ENCODE peak calls at places on chromosomes 11 and 22, in nine cellular contexts. One of them, this sample, is unnamed.

GRCh38 chr11:88345408-88345807 is 7.9 kb upstream of the CTSC start:
- DNase-seq in psoas muscle: no peak
- DNase-seq in stimulated activated CD4-positive, alpha-beta T cell treated with anti-CD3 and anti-CD28 coated beads, Interleukin-4, amount 100 ng/mL, for 48 hours: no peak
- DNase-seq in activated CD4-positive, alpha-beta T cell treated with anti-CD3 and anti-CD28 coated beads for 4 hours: no peak
- DNase-seq in activated T-helper 1 cell treated with anti-CD3 and anti-CD28 coated beads, Interleukin-2, amount 50 U/mL, for 16 hours: no peak
- DNase-seq in hepatic stellate cell: peak; percentile 28
- DNase-seq in HS-27A: peak; percentile 59
- DNase-seq in nephron progenitor cell: no peak
- DNase-seq in CD4-positive, alpha-beta T cell: no peak
- DNase-seq in this sample: peak; percentile 34

GRCh38 chr11:117282956-117283355 is 8.2 kb upstream of the BACE1-AS start:
- DNase-seq in hepatic stellate cell: no peak
- DNase-seq in activated CD4-positive, alpha-beta T cell treated with anti-CD3 and anti-CD28 coated beads for 4 hours: no peak
- DNase-seq in CD4-positive, alpha-beta T cell: no peak
- DNase-seq in stimulated activated CD4-positive, alpha-beta T cell treated with anti-CD3 and anti-CD28 coated beads, Interleukin-4, amount 100 ng/mL, for 48 hours: no peak
- DNase-seq in nephron progenitor cell: no peak
- DNase-seq in HS-27A: no peak
- DNase-seq in activated T-helper 1 cell treated with anti-CD3 and anti-CD28 coated beads, Interleukin-2, amount 50 U/mL, for 16 hours: no peak
- DNase-seq in psoas muscle: no peak
- DNase-seq in this sample: no peak

GRCh38 chr22:43168416-43169309 is 17.3 kb downstream of the TSPO start:
- DNase-seq in activated CD4-positive, alpha-beta T cell treated with anti-CD3 and anti-CD28 coated beads for 4 hours: no peak
- DNase-seq in nephron progenitor cell: no peak
- DNase-seq in HS-27A: no peak
- DNase-seq in hepatic stellate cell: peak; percentile 55
- DNase-seq in activated T-helper 1 cell treated with anti-CD3 and anti-CD28 coated beads, Interleukin-2, amount 50 U/mL, for 16 hours: no peak
- DNase-seq in psoas muscle: no peak
- DNase-seq in stimulated activated CD4-positive, alpha-beta T cell treated with anti-CD3 and anti-CD28 coated beads, Interleukin-4, amount 100 ng/mL, for 48 hours: no peak
- DNase-seq in CD4-positive, alpha-beta T cell: no peak
- DNase-seq in this sample: no peak

GRCh38 chr22:28229566-28230483 is 310.8 kb upstream of the PITPNB start:
- DNase-seq in nephron progenitor cell: no peak
- DNase-seq in hepatic stellate cell: peak; percentile 27
- DNase-seq in activated CD4-positive, alpha-beta T cell treated with anti-CD3 and anti-CD28 coated beads for 4 hours: no peak
- DNase-seq in psoas muscle: no peak
- DNase-seq in CD4-positive, alpha-beta T cell: no peak
- DNase-seq in stimulated activated CD4-positive, alpha-beta T cell treated with anti-CD3 and anti-CD28 coated beads, Interleukin-4, amount 100 ng/mL, for 48 hours: no peak
- DNase-seq in activated T-helper 1 cell treated with anti-CD3 and anti-CD28 coated beads, Interleukin-2, amount 50 U/mL, for 16 hours: no peak
- DNase-seq in HS-27A: peak; percentile 36
- DNase-seq in this sample: no peak

GRCh38 chr22:20056696-20057386 is 23.2 kb upstream of the DGCR8 start:
- DNase-seq in stimulated activated CD4-positive, alpha-beta T cell treated with anti-CD3 and anti-CD28 coated beads, Interleukin-4, amount 100 ng/mL, for 48 hours: no peak
- DNase-seq in hepatic stellate cell: no peak
- DNase-seq in nephron progenitor cell: no peak
- DNase-seq in activated CD4-positive, alpha-beta T cell treated with anti-CD3 and anti-CD28 coated beads for 4 hours: no peak
- DNase-seq in psoas muscle: no peak
- DNase-seq in HS-27A: no peak
- DNase-seq in CD4-positive, alpha-beta T cell: no peak
- DNase-seq in activated T-helper 1 cell treated with anti-CD3 and anti-CD28 coated beads, Interleukin-2, amount 50 U/mL, for 16 hours: no peak
- DNase-seq in this sample: no peak

GRCh38 chr11:45881708-45882368 is 3.6 kb upstream of the MAPK8IP1 start:
- DNase-seq in psoas muscle: no peak
- DNase-seq in activated CD4-positive, alpha-beta T cell treated with anti-CD3 and anti-CD28 coated beads for 4 hours: no peak
- DNase-seq in CD4-positive, alpha-beta T cell: no peak
- DNase-seq in hepatic stellate cell: no peak
- DNase-seq in nephron progenitor cell: no peak
- DNase-seq in HS-27A: no peak
- DNase-seq in activated T-helper 1 cell treated with anti-CD3 and anti-CD28 coated beads, Interleukin-2, amount 50 U/mL, for 16 hours: no peak
- DNase-seq in stimulated activated CD4-positive, alpha-beta T cell treated with anti-CD3 and anti-CD28 coated beads, Interleukin-4, amount 100 ng/mL, for 48 hours: no peak
- DNase-seq in this sample: no peak

GRCh38 chr11:7579226-7579825 is 65.5 kb downstream of the PPFIBP2 start:
- DNase-seq in activated T-helper 1 cell treated with anti-CD3 and anti-CD28 coated beads, Interleukin-2, amount 50 U/mL, for 16 hours: no peak
- DNase-seq in HS-27A: no peak
- DNase-seq in nephron progenitor cell: no peak
- DNase-seq in stimulated activated CD4-positive, alpha-beta T cell treated with anti-CD3 and anti-CD28 coated beads, Interleukin-4, amount 100 ng/mL, for 48 hours: no peak
- DNase-seq in hepatic stellate cell: no peak
- DNase-seq in activated CD4-positive, alpha-beta T cell treated with anti-CD3 and anti-CD28 coated beads for 4 hours: no peak
- DNase-seq in psoas muscle: no peak
- DNase-seq in CD4-positive, alpha-beta T cell: no peak
- DNase-seq in this sample: no peak

GRCh38 chr22:24995649-24996180 is 43.2 kb downstream of the KIAA1671 start:
- DNase-seq in stimulated activated CD4-positive, alpha-beta T cell treated with anti-CD3 and anti-CD28 coated beads, Interleukin-4, amount 100 ng/mL, for 48 hours: no peak
- DNase-seq in HS-27A: no peak
- DNase-seq in hepatic stellate cell: no peak
- DNase-seq in nephron progenitor cell: no peak
- DNase-seq in psoas muscle: no peak
- DNase-seq in activated T-helper 1 cell treated with anti-CD3 and anti-CD28 coated beads, Interleukin-2, amount 50 U/mL, for 16 hours: no peak
- DNase-seq in CD4-positive, alpha-beta T cell: no peak
- DNase-seq in activated CD4-positive, alpha-beta T cell treated with anti-CD3 and anti-CD28 coated beads for 4 hours: no peak
- DNase-seq in this sample: no peak

GRCh38 chr11:61777234-61778090 is 14.9 kb downstream of the TMEM258 start:
- DNase-seq in nephron progenitor cell: peak; percentile 52
- DNase-seq in hepatic stellate cell: no peak
- DNase-seq in CD4-positive, alpha-beta T cell: peak; percentile 74
- DNase-seq in activated CD4-positive, alpha-beta T cell treated with anti-CD3 and anti-CD28 coated beads for 4 hours: peak; percentile 54
- DNase-seq in HS-27A: no peak
- DNase-seq in psoas muscle: peak; percentile 79
- DNase-seq in activated T-helper 1 cell treated with anti-CD3 and anti-CD28 coated beads, Interleukin-2, amount 50 U/mL, for 16 hours: peak; percentile 44
- DNase-seq in stimulated activated CD4-positive, alpha-beta T cell treated with anti-CD3 and anti-CD28 coated beads, Interleukin-4, amount 100 ng/mL, for 48 hours: peak; percentile 54
- DNase-seq in this sample: peak; percentile 71

GRCh38 chr22:26446808-26447515 is 17.9 kb downstream of the ASPHD2 start:
- DNase-seq in CD4-positive, alpha-beta T cell: no peak
- DNase-seq in activated CD4-positive, alpha-beta T cell treated with anti-CD3 and anti-CD28 coated beads for 4 hours: no peak
- DNase-seq in psoas muscle: no peak
- DNase-seq in stimulated activated CD4-positive, alpha-beta T cell treated with anti-CD3 and anti-CD28 coated beads, Interleukin-4, amount 100 ng/mL, for 48 hours: no peak
- DNase-seq in HS-27A: no peak
- DNase-seq in nephron progenitor cell: no peak
- DNase-seq in hepatic stellate cell: no peak
- DNase-seq in activated T-helper 1 cell treated with anti-CD3 and anti-CD28 coated beads, Interleukin-2, amount 50 U/mL, for 16 hours: no peak
- DNase-seq in this sample: no peak

GRCh38 chr22:44335903-44336803 is 23.4 kb upstream of the SHISAL1 start:
- DNase-seq in CD4-positive, alpha-beta T cell: no peak
- DNase-seq in hepatic stellate cell: no peak
- DNase-seq in HS-27A: no peak
- DNase-seq in nephron progenitor cell: no peak
- DNase-seq in activated T-helper 1 cell treated with anti-CD3 and anti-CD28 coated beads, Interleukin-2, amount 50 U/mL, for 16 hours: no peak
- DNase-seq in stimulated activated CD4-positive, alpha-beta T cell treated with anti-CD3 and anti-CD28 coated beads, Interleukin-4, amount 100 ng/mL, for 48 hours: no peak
- DNase-seq in psoas muscle: no peak
- DNase-seq in activated CD4-positive, alpha-beta T cell treated with anti-CD3 and anti-CD28 coated beads for 4 hours: no peak
- DNase-seq in this sample: no peak

GRCh38 chr22:27668828-27669797 is 132.4 kb downstream of the MN1 start:
- DNase-seq in nephron progenitor cell: no peak
- DNase-seq in hepatic stellate cell: peak; percentile 81
- DNase-seq in activated CD4-positive, alpha-beta T cell treated with anti-CD3 and anti-CD28 coated beads for 4 hours: no peak
- DNase-seq in HS-27A: peak; percentile 79
- DNase-seq in CD4-positive, alpha-beta T cell: no peak
- DNase-seq in stimulated activated CD4-positive, alpha-beta T cell treated with anti-CD3 and anti-CD28 coated beads, Interleukin-4, amount 100 ng/mL, for 48 hours: no peak
- DNase-seq in activated T-helper 1 cell treated with anti-CD3 and anti-CD28 coated beads, Interleukin-2, amount 50 U/mL, for 16 hours: no peak
- DNase-seq in psoas muscle: peak; percentile 96
- DNase-seq in this sample: no peak

GRCh38 chr11:64877390-64878222 is 815 bp downstream of the EHD1 start:
- DNase-seq in activated T-helper 1 cell treated with anti-CD3 and anti-CD28 coated beads, Interleukin-2, amount 50 U/mL, for 16 hours: no peak
- DNase-seq in HS-27A: no peak
- DNase-seq in hepatic stellate cell: no peak
- DNase-seq in CD4-positive, alpha-beta T cell: no peak
- DNase-seq in stimulated activated CD4-positive, alpha-beta T cell treated with anti-CD3 and anti-CD28 coated beads, Interleukin-4, amount 100 ng/mL, for 48 hours: no peak
- DNase-seq in nephron progenitor cell: no peak
- DNase-seq in psoas muscle: no peak
- DNase-seq in activated CD4-positive, alpha-beta T cell treated with anti-CD3 and anti-CD28 coated beads for 4 hours: peak; percentile 45
- DNase-seq in this sample: no peak

GRCh38 chr22:29225422-29226090 is 19.9 kb downstream of the EMID1 start:
- DNase-seq in psoas muscle: peak; percentile 85
- DNase-seq in activated CD4-positive, alpha-beta T cell treated with anti-CD3 and anti-CD28 coated beads for 4 hours: no peak
- DNase-seq in hepatic stellate cell: no peak
- DNase-seq in nephron progenitor cell: no peak
- DNase-seq in activated T-helper 1 cell treated with anti-CD3 and anti-CD28 coated beads, Interleukin-2, amount 50 U/mL, for 16 hours: no peak
- DNase-seq in stimulated activated CD4-positive, alpha-beta T cell treated with anti-CD3 and anti-CD28 coated beads, Interleukin-4, amount 100 ng/mL, for 48 hours: no peak
- DNase-seq in CD4-positive, alpha-beta T cell: no peak
- DNase-seq in HS-27A: no peak
- DNase-seq in this sample: no peak

GRCh38 chr11:74676596-74676995 is 54.6 kb downstream of the CHRDL2 start:
- DNase-seq in activated T-helper 1 cell treated with anti-CD3 and anti-CD28 coated beads, Interleukin-2, amount 50 U/mL, for 16 hours: no peak
- DNase-seq in CD4-positive, alpha-beta T cell: no peak
- DNase-seq in HS-27A: no peak
- DNase-seq in activated CD4-positive, alpha-beta T cell treated with anti-CD3 and anti-CD28 coated beads for 4 hours: no peak
- DNase-seq in stimulated activated CD4-positive, alpha-beta T cell treated with anti-CD3 and anti-CD28 coated beads, Interleukin-4, amount 100 ng/mL, for 48 hours: no peak
- DNase-seq in hepatic stellate cell: no peak
- DNase-seq in nephron progenitor cell: no peak
- DNase-seq in psoas muscle: no peak
- DNase-seq in this sample: no peak

GRCh38 chr11:128692750-128693578 is 908 bp upstream of the FLI1 start:
- DNase-seq in hepatic stellate cell: peak; percentile 68
- DNase-seq in activated CD4-positive, alpha-beta T cell treated with anti-CD3 and anti-CD28 coated beads for 4 hours: peak; percentile 38
- DNase-seq in stimulated activated CD4-positive, alpha-beta T cell treated with anti-CD3 and anti-CD28 coated beads, Interleukin-4, amount 100 ng/mL, for 48 hours: no peak
- DNase-seq in CD4-positive, alpha-beta T cell: no peak
- DNase-seq in nephron progenitor cell: peak; percentile 51
- DNase-seq in HS-27A: no peak
- DNase-seq in activated T-helper 1 cell treated with anti-CD3 and anti-CD28 coated beads, Interleukin-2, amount 50 U/mL, for 16 hours: no peak
- DNase-seq in psoas muscle: peak; percentile 66
- DNase-seq in this sample: peak; percentile 28

GRCh38 chr11:19811391-19811790 is 98.8 kb downstream of the NAV2 start:
- DNase-seq in activated CD4-positive, alpha-beta T cell treated with anti-CD3 and anti-CD28 coated beads for 4 hours: no peak
- DNase-seq in HS-27A: no peak
- DNase-seq in nephron progenitor cell: no peak
- DNase-seq in CD4-positive, alpha-beta T cell: no peak
- DNase-seq in stimulated activated CD4-positive, alpha-beta T cell treated with anti-CD3 and anti-CD28 coated beads, Interleukin-4, amount 100 ng/mL, for 48 hours: no peak
- DNase-seq in hepatic stellate cell: no peak
- DNase-seq in activated T-helper 1 cell treated with anti-CD3 and anti-CD28 coated beads, Interleukin-2, amount 50 U/mL, for 16 hours: no peak
- DNase-seq in psoas muscle: no peak
- DNase-seq in this sample: no peak

GRCh38 chr11:67999201-67999629 is 4.7 kb downstream of the UNC93B1 start:
- DNase-seq in HS-27A: no peak
- DNase-seq in activated CD4-positive, alpha-beta T cell treated with anti-CD3 and anti-CD28 coated beads for 4 hours: no peak
- DNase-seq in psoas muscle: peak; percentile 37
- DNase-seq in stimulated activated CD4-positive, alpha-beta T cell treated with anti-CD3 and anti-CD28 coated beads, Interleukin-4, amount 100 ng/mL, for 48 hours: no peak
- DNase-seq in CD4-positive, alpha-beta T cell: no peak
- DNase-seq in hepatic stellate cell: no peak
- DNase-seq in activated T-helper 1 cell treated with anti-CD3 and anti-CD28 coated beads, Interleukin-2, amount 50 U/mL, for 16 hours: no peak
- DNase-seq in nephron progenitor cell: no peak
- DNase-seq in this sample: no peak

GRCh38 chr11:1515082-1516060 is 28.8 kb upstream of the MOB2 start:
- DNase-seq in psoas muscle: peak; percentile 91
- DNase-seq in activated T-helper 1 cell treated with anti-CD3 and anti-CD28 coated beads, Interleukin-2, amount 50 U/mL, for 16 hours: peak; percentile 59
- DNase-seq in HS-27A: no peak
- DNase-seq in nephron progenitor cell: peak; percentile 95
- DNase-seq in stimulated activated CD4-positive, alpha-beta T cell treated with anti-CD3 and anti-CD28 coated beads, Interleukin-4, amount 100 ng/mL, for 48 hours: peak; percentile 84
- DNase-seq in activated CD4-positive, alpha-beta T cell treated with anti-CD3 and anti-CD28 coated beads for 4 hours: peak; percentile 63
- DNase-seq in CD4-positive, alpha-beta T cell: peak; percentile 83
- DNase-seq in hepatic stellate cell: peak; percentile 95
- DNase-seq in this sample: peak; percentile 75

GRCh38 chr11:120067361-120068113 is 70.4 kb downstream of the TRIM29 start:
- DNase-seq in nephron progenitor cell: no peak
- DNase-seq in HS-27A: no peak
- DNase-seq in activated T-helper 1 cell treated with anti-CD3 and anti-CD28 coated beads, Interleukin-2, amount 50 U/mL, for 16 hours: no peak
- DNase-seq in stimulated activated CD4-positive, alpha-beta T cell treated with anti-CD3 and anti-CD28 coated beads, Interleukin-4, amount 100 ng/mL, for 48 hours: no peak
- DNase-seq in activated CD4-positive, alpha-beta T cell treated with anti-CD3 and anti-CD28 coated beads for 4 hours: no peak
- DNase-seq in CD4-positive, alpha-beta T cell: no peak
- DNase-seq in hepatic stellate cell: no peak
- DNase-seq in psoas muscle: no peak
- DNase-seq in this sample: no peak

GRCh38 chr11:65435330-65435931 is 12.8 kb downstream of the NEAT1 start:
- DNase-seq in activated CD4-positive, alpha-beta T cell treated with anti-CD3 and anti-CD28 coated beads for 4 hours: no peak
- DNase-seq in stimulated activated CD4-positive, alpha-beta T cell treated with anti-CD3 and anti-CD28 coated beads, Interleukin-4, amount 100 ng/mL, for 48 hours: no peak
- DNase-seq in HS-27A: no peak
- DNase-seq in activated T-helper 1 cell treated with anti-CD3 and anti-CD28 coated beads, Interleukin-2, amount 50 U/mL, for 16 hours: no peak
- DNase-seq in hepatic stellate cell: no peak
- DNase-seq in nephron progenitor cell: no peak
- DNase-seq in psoas muscle: peak; percentile 50
- DNase-seq in CD4-positive, alpha-beta T cell: no peak
- DNase-seq in this sample: peak; percentile 32

GRCh38 chr11:100445231-100445735 is 241.8 kb upstream of the ARHGAP42 start:
- DNase-seq in HS-27A: no peak
- DNase-seq in nephron progenitor cell: no peak
- DNase-seq in psoas muscle: no peak
- DNase-seq in activated T-helper 1 cell treated with anti-CD3 and anti-CD28 coated beads, Interleukin-2, amount 50 U/mL, for 16 hours: no peak
- DNase-seq in stimulated activated CD4-positive, alpha-beta T cell treated with anti-CD3 and anti-CD28 coated beads, Interleukin-4, amount 100 ng/mL, for 48 hours: no peak
- DNase-seq in CD4-positive, alpha-beta T cell: no peak
- DNase-seq in hepatic stellate cell: no peak
- DNase-seq in activated CD4-positive, alpha-beta T cell treated with anti-CD3 and anti-CD28 coated beads for 4 hours: no peak
- DNase-seq in this sample: no peak

GRCh38 chr22:22692707-22693530 is 48.5 kb downstream of the GGTLC2 start:
- DNase-seq in stimulated activated CD4-positive, alpha-beta T cell treated with anti-CD3 and anti-CD28 coated beads, Interleukin-4, amount 100 ng/mL, for 48 hours: peak; percentile 61
- DNase-seq in psoas muscle: no peak
- DNase-seq in activated CD4-positive, alpha-beta T cell treated with anti-CD3 and anti-CD28 coated beads for 4 hours: peak; percentile 58
- DNase-seq in HS-27A: no peak
- DNase-seq in CD4-positive, alpha-beta T cell: peak; percentile 75
- DNase-seq in hepatic stellate cell: no peak
- DNase-seq in nephron progenitor cell: peak; percentile 73
- DNase-seq in activated T-helper 1 cell treated with anti-CD3 and anti-CD28 coated beads, Interleukin-2, amount 50 U/mL, for 16 hours: peak; percentile 55
- DNase-seq in this sample: peak; percentile 43

GRCh38 chr11:3853935-3854659 is 1.4 kb upstream of the STIM1 start:
- DNase-seq in CD4-positive, alpha-beta T cell: peak; percentile 70
- DNase-seq in hepatic stellate cell: no peak
- DNase-seq in activated T-helper 1 cell treated with anti-CD3 and anti-CD28 coated beads, Interleukin-2, amount 50 U/mL, for 16 hours: peak; percentile 44
- DNase-seq in activated CD4-positive, alpha-beta T cell treated with anti-CD3 and anti-CD28 coated beads for 4 hours: peak; percentile 65
- DNase-seq in HS-27A: no peak
- DNase-seq in stimulated activated CD4-positive, alpha-beta T cell treated with anti-CD3 and anti-CD28 coated beads, Interleukin-4, amount 100 ng/mL, for 48 hours: no peak
- DNase-seq in psoas muscle: peak; percentile 89
- DNase-seq in nephron progenitor cell: peak; percentile 7
- DNase-seq in this sample: peak; percentile 76

GRCh38 chr11:565921-566509 is 5.2 kb downstream of the RASSF7 start:
- DNase-seq in activated T-helper 1 cell treated with anti-CD3 and anti-CD28 coated beads, Interleukin-2, amount 50 U/mL, for 16 hours: no peak
- DNase-seq in hepatic stellate cell: no peak
- DNase-seq in nephron progenitor cell: no peak
- DNase-seq in psoas muscle: no peak
- DNase-seq in HS-27A: no peak
- DNase-seq in stimulated activated CD4-positive, alpha-beta T cell treated with anti-CD3 and anti-CD28 coated beads, Interleukin-4, amount 100 ng/mL, for 48 hours: no peak
- DNase-seq in activated CD4-positive, alpha-beta T cell treated with anti-CD3 and anti-CD28 coated beads for 4 hours: no peak
- DNase-seq in CD4-positive, alpha-beta T cell: no peak
- DNase-seq in this sample: no peak

GRCh38 chr11:75262436-75262835 is 21.9 kb downstream of the TPBGL start:
- DNase-seq in activated CD4-positive, alpha-beta T cell treated with anti-CD3 and anti-CD28 coated beads for 4 hours: no peak
- DNase-seq in activated T-helper 1 cell treated with anti-CD3 and anti-CD28 coated beads, Interleukin-2, amount 50 U/mL, for 16 hours: no peak
- DNase-seq in CD4-positive, alpha-beta T cell: no peak
- DNase-seq in stimulated activated CD4-positive, alpha-beta T cell treated with anti-CD3 and anti-CD28 coated beads, Interleukin-4, amount 100 ng/mL, for 48 hours: no peak
- DNase-seq in hepatic stellate cell: no peak
- DNase-seq in HS-27A: no peak
- DNase-seq in psoas muscle: no peak
- DNase-seq in nephron progenitor cell: no peak
- DNase-seq in this sample: no peak

GRCh38 chr11:123174196-123175183 is 20.6 kb downstream of the CLMP start:
- DNase-seq in activated T-helper 1 cell treated with anti-CD3 and anti-CD28 coated beads, Interleukin-2, amount 50 U/mL, for 16 hours: no peak
- DNase-seq in nephron progenitor cell: no peak
- DNase-seq in activated CD4-positive, alpha-beta T cell treated with anti-CD3 and anti-CD28 coated beads for 4 hours: no peak
- DNase-seq in hepatic stellate cell: peak; percentile 81
- DNase-seq in CD4-positive, alpha-beta T cell: no peak
- DNase-seq in HS-27A: peak; percentile 48
- DNase-seq in psoas muscle: peak; percentile 77
- DNase-seq in stimulated activated CD4-positive, alpha-beta T cell treated with anti-CD3 and anti-CD28 coated beads, Interleukin-4, amount 100 ng/mL, for 48 hours: no peak
- DNase-seq in this sample: no peak

GRCh38 chr11:57073121-57073520 is 84.4 kb downstream of the OR5AK2 start:
- DNase-seq in psoas muscle: no peak
- DNase-seq in HS-27A: peak; percentile 8
- DNase-seq in CD4-positive, alpha-beta T cell: no peak
- DNase-seq in nephron progenitor cell: no peak
- DNase-seq in activated CD4-positive, alpha-beta T cell treated with anti-CD3 and anti-CD28 coated beads for 4 hours: no peak
- DNase-seq in activated T-helper 1 cell treated with anti-CD3 and anti-CD28 coated beads, Interleukin-2, amount 50 U/mL, for 16 hours: no peak
- DNase-seq in hepatic stellate cell: no peak
- DNase-seq in stimulated activated CD4-positive, alpha-beta T cell treated with anti-CD3 and anti-CD28 coated beads, Interleukin-4, amount 100 ng/mL, for 48 hours: no peak
- DNase-seq in this sample: no peak

GRCh38 chr22:46010177-46010867 is 33.4 kb upstream of the WNT7B start:
- DNase-seq in psoas muscle: no peak
- DNase-seq in nephron progenitor cell: no peak
- DNase-seq in activated T-helper 1 cell treated with anti-CD3 and anti-CD28 coated beads, Interleukin-2, amount 50 U/mL, for 16 hours: no peak
- DNase-seq in CD4-positive, alpha-beta T cell: no peak
- DNase-seq in activated CD4-positive, alpha-beta T cell treated with anti-CD3 and anti-CD28 coated beads for 4 hours: no peak
- DNase-seq in HS-27A: no peak
- DNase-seq in stimulated activated CD4-positive, alpha-beta T cell treated with anti-CD3 and anti-CD28 coated beads, Interleukin-4, amount 100 ng/mL, for 48 hours: no peak
- DNase-seq in hepatic stellate cell: no peak
- DNase-seq in this sample: no peak

GRCh38 chr11:75174781-75175370 is 24.0 kb downstream of the SLCO2B1 start:
- DNase-seq in hepatic stellate cell: no peak
- DNase-seq in HS-27A: no peak
- DNase-seq in activated CD4-positive, alpha-beta T cell treated with anti-CD3 and anti-CD28 coated beads for 4 hours: no peak
- DNase-seq in CD4-positive, alpha-beta T cell: no peak
- DNase-seq in nephron progenitor cell: peak; percentile 19
- DNase-seq in activated T-helper 1 cell treated with anti-CD3 and anti-CD28 coated beads, Interleukin-2, amount 50 U/mL, for 16 hours: no peak
- DNase-seq in stimulated activated CD4-positive, alpha-beta T cell treated with anti-CD3 and anti-CD28 coated beads, Interleukin-4, amount 100 ng/mL, for 48 hours: no peak
- DNase-seq in psoas muscle: no peak
- DNase-seq in this sample: no peak

GRCh38 chr11:1197431-1197885 is 25.4 kb upstream of the MUC5B start:
- DNase-seq in CD4-positive, alpha-beta T cell: no peak
- DNase-seq in psoas muscle: peak; percentile 48
- DNase-seq in stimulated activated CD4-positive, alpha-beta T cell treated with anti-CD3 and anti-CD28 coated beads, Interleukin-4, amount 100 ng/mL, for 48 hours: no peak
- DNase-seq in activated T-helper 1 cell treated with anti-CD3 and anti-CD28 coated beads, Interleukin-2, amount 50 U/mL, for 16 hours: no peak
- DNase-seq in hepatic stellate cell: no peak
- DNase-seq in nephron progenitor cell: no peak
- DNase-seq in HS-27A: no peak
- DNase-seq in activated CD4-positive, alpha-beta T cell treated with anti-CD3 and anti-CD28 coated beads for 4 hours: no peak
- DNase-seq in this sample: no peak

This sample was measured in CD8-positive, alpha-beta memory T cell.